ENCODE peak calls at places on chromosomes 3 and 15, in six cellular contexts. One of them, this sample, is unnamed.

GRCh38 chr3:184908859-184909258 is 96.9 kb downstream of the VPS8 start:
- DNase-seq in uterus: no peak
- DNase-seq in cardiac fibroblast: no peak
- DNase-seq in AG08396: no peak
- DNase-seq in hypothalamus: no peak
- DNase-seq in occipital lobe: no peak
- DNase-seq in this sample: no peak

GRCh38 chr3:73409405-73409804 is 215.3 kb downstream of the PDZRN3 start:
- DNase-seq in cardiac fibroblast: peak
- DNase-seq in occipital lobe: no peak
- DNase-seq in hypothalamus: no peak
- DNase-seq in uterus: no peak
- DNase-seq in AG08396: peak
- DNase-seq in this sample: no peak

GRCh38 chr3:194938845-194939531 is 253.3 kb downstream of the FAM43A start:
- DNase-seq in AG08396: no peak
- DNase-seq in occipital lobe: no peak
- DNase-seq in cardiac fibroblast: peak
- DNase-seq in hypothalamus: no peak
- DNase-seq in uterus: no peak
- DNase-seq in this sample: no peak

GRCh38 chr15:55282284-55282833 is 7.3 kb downstream of the RAB27A start:
- DNase-seq in occipital lobe: no peak
- DNase-seq in AG08396: peak
- DNase-seq in hypothalamus: no peak
- DNase-seq in uterus: no peak
- DNase-seq in cardiac fibroblast: peak
- DNase-seq in this sample: no peak

GRCh38 chr3:132788299-132788698 is 66.1 kb upstream of the NPHP3 start:
- DNase-seq in AG08396: peak
- DNase-seq in uterus: peak
- DNase-seq in cardiac fibroblast: peak
- DNase-seq in occipital lobe: no peak
- DNase-seq in hypothalamus: no peak
- DNase-seq in this sample: no peak

GRCh38 chr3:127304121-127304744 is 16.4 kb upstream of the PRR20G start:
- DNase-seq in cardiac fibroblast: no peak
- DNase-seq in AG08396: no peak
- DNase-seq in hypothalamus: no peak
- DNase-seq in occipital lobe: no peak
- DNase-seq in uterus: no peak
- DNase-seq in this sample: peak

GRCh38 chr3:128431803-128432300 is 34.8 kb downstream of the DNAJB8 start:
- DNase-seq in AG08396: no peak
- DNase-seq in uterus: no peak
- DNase-seq in occipital lobe: no peak
- DNase-seq in hypothalamus: no peak
- DNase-seq in cardiac fibroblast: no peak
- DNase-seq in this sample: no peak

GRCh38 chr15:81256916-81257315 is 60.2 kb downstream of the IL16 start:
- DNase-seq in hypothalamus: no peak
- DNase-seq in occipital lobe: no peak
- DNase-seq in uterus: no peak
- DNase-seq in cardiac fibroblast: peak
- DNase-seq in AG08396: no peak
- DNase-seq in this sample: no peak

GRCh38 chr3:4406746-4407568 is 60.1 kb downstream of the SUMF1 start:
- DNase-seq in occipital lobe: no peak
- DNase-seq in AG08396: no peak
- DNase-seq in cardiac fibroblast: no peak
- DNase-seq in hypothalamus: no peak
- DNase-seq in uterus: no peak
- DNase-seq in this sample: no peak

GRCh38 chr3:115657168-115657567 is 33.9 kb downstream of the GAP43 start:
- DNase-seq in AG08396: no peak
- DNase-seq in uterus: no peak
- DNase-seq in cardiac fibroblast: no peak
- DNase-seq in occipital lobe: no peak
- DNase-seq in hypothalamus: no peak
- DNase-seq in this sample: no peak

GRCh38 chr3:108013141-108014055 is 77.4 kb downstream of the CD47 start:
- DNase-seq in uterus: no peak
- DNase-seq in AG08396: no peak
- DNase-seq in hypothalamus: no peak
- DNase-seq in cardiac fibroblast: no peak
- DNase-seq in occipital lobe: no peak
- DNase-seq in this sample: no peak

GRCh38 chr3:69443554-69443953 is 57.7 kb upstream of the FRMD4B start:
- DNase-seq in hypothalamus: no peak
- DNase-seq in uterus: no peak
- DNase-seq in cardiac fibroblast: no peak
- DNase-seq in AG08396: no peak
- DNase-seq in occipital lobe: no peak
- DNase-seq in this sample: no peak

GRCh38 chr3:176296066-176296597 is 901.1 kb downstream of the TBL1XR1 start:
- DNase-seq in hypothalamus: no peak
- DNase-seq in occipital lobe: no peak
- DNase-seq in cardiac fibroblast: no peak
- DNase-seq in AG08396: no peak
- DNase-seq in uterus: no peak
- DNase-seq in this sample: no peak

GRCh38 chr15:60713096-60714084 is 234.4 kb upstream of the ICE2 start:
- DNase-seq in occipital lobe: no peak
- DNase-seq in hypothalamus: no peak
- DNase-seq in uterus: peak
- DNase-seq in AG08396: peak
- DNase-seq in cardiac fibroblast: peak
- DNase-seq in this sample: no peak

GRCh38 chr3:149352556-149352955 is 19.1 kb upstream of the TM4SF18 start:
- DNase-seq in uterus: peak
- DNase-seq in hypothalamus: no peak
- DNase-seq in occipital lobe: no peak
- DNase-seq in cardiac fibroblast: peak
- DNase-seq in AG08396: peak
- DNase-seq in this sample: peak

GRCh38 chr3:139281512-139282196 is 62.2 kb upstream of the MRPS22 start:
- DNase-seq in uterus: no peak
- DNase-seq in AG08396: no peak
- DNase-seq in occipital lobe: peak
- DNase-seq in cardiac fibroblast: no peak
- DNase-seq in hypothalamus: no peak
- DNase-seq in this sample: no peak

GRCh38 chr3:8546609-8547008 is 45.0 kb downstream of the LMCD1 start:
- DNase-seq in AG08396: no peak
- DNase-seq in occipital lobe: no peak
- DNase-seq in hypothalamus: no peak
- DNase-seq in cardiac fibroblast: no peak
- DNase-seq in uterus: no peak
- DNase-seq in this sample: no peak

GRCh38 chr3:52596658-52597265 is 60.4 kb downstream of the UQCC5 start:
- DNase-seq in AG08396: no peak
- DNase-seq in cardiac fibroblast: no peak
- DNase-seq in hypothalamus: no peak
- DNase-seq in uterus: no peak
- DNase-seq in occipital lobe: peak
- DNase-seq in this sample: no peak

GRCh38 chr3:46416134-46417119 is 9.4 kb downstream of the CCRL2 start:
- DNase-seq in hypothalamus: no peak
- DNase-seq in occipital lobe: no peak
- DNase-seq in AG08396: no peak
- DNase-seq in uterus: no peak
- DNase-seq in cardiac fibroblast: no peak
- DNase-seq in this sample: peak

GRCh38 chr15:67149859-67150824 is 84.7 kb downstream of the SMAD3 start:
- DNase-seq in occipital lobe: no peak
- DNase-seq in hypothalamus: no peak
- DNase-seq in cardiac fibroblast: peak
- DNase-seq in uterus: peak
- DNase-seq in AG08396: peak
- DNase-seq in this sample: no peak

GRCh38 chr3:14633819-14634424 is 17.6 kb upstream of the CCDC174 start:
- DNase-seq in AG08396: peak
- DNase-seq in occipital lobe: no peak
- DNase-seq in cardiac fibroblast: peak
- DNase-seq in uterus: no peak
- DNase-seq in hypothalamus: no peak
- DNase-seq in this sample: peak

GRCh38 chr3:194587438-194587931 is 45.7 kb downstream of the TMEM44 start:
- DNase-seq in occipital lobe: peak
- DNase-seq in AG08396: peak
- DNase-seq in uterus: no peak
- DNase-seq in cardiac fibroblast: peak
- DNase-seq in hypothalamus: no peak
- DNase-seq in this sample: no peak

GRCh38 chr3:189488241-189488767 is 142.9 kb upstream of the TP63 start:
- DNase-seq in AG08396: peak
- DNase-seq in cardiac fibroblast: peak
- DNase-seq in uterus: no peak
- DNase-seq in occipital lobe: no peak
- DNase-seq in hypothalamus: no peak
- DNase-seq in this sample: no peak

GRCh38 chr3:74538669-74539068 is 75.8 kb downstream of the CNTN3 start:
- DNase-seq in uterus: no peak
- DNase-seq in AG08396: no peak
- DNase-seq in occipital lobe: no peak
- DNase-seq in hypothalamus: no peak
- DNase-seq in cardiac fibroblast: no peak
- DNase-seq in this sample: no peak

GRCh38 chr3:141410408-141410807 is 42.1 kb downstream of the ZBTB38 start:
- DNase-seq in occipital lobe: no peak
- DNase-seq in AG08396: no peak
- DNase-seq in cardiac fibroblast: peak
- DNase-seq in hypothalamus: no peak
- DNase-seq in uterus: no peak
- DNase-seq in this sample: peak

GRCh38 chr15:64046347-64047153 is at the start of gene DAPK2:
- DNase-seq in hypothalamus: no peak
- DNase-seq in cardiac fibroblast: peak
- DNase-seq in uterus: peak
- DNase-seq in occipital lobe: peak
- DNase-seq in AG08396: peak
- DNase-seq in this sample: peak

GRCh38 chr3:177057768-177058167 is 139.5 kb downstream of the TBL1XR1 start:
- DNase-seq in AG08396: no peak
- DNase-seq in cardiac fibroblast: peak
- DNase-seq in occipital lobe: no peak
- DNase-seq in uterus: no peak
- DNase-seq in hypothalamus: no peak
- DNase-seq in this sample: no peak

GRCh38 chr3:197337656-197338055 is 39.2 kb upstream of the DLG1 start:
- DNase-seq in hypothalamus: no peak
- DNase-seq in cardiac fibroblast: no peak
- DNase-seq in occipital lobe: no peak
- DNase-seq in AG08396: no peak
- DNase-seq in uterus: no peak
- DNase-seq in this sample: no peak

GRCh38 chr3:98731720-98732238 is 31.4 kb upstream of the ST3GAL6 start:
- DNase-seq in uterus: no peak
- DNase-seq in hypothalamus: no peak
- DNase-seq in cardiac fibroblast: no peak
- DNase-seq in AG08396: no peak
- DNase-seq in occipital lobe: no peak
- DNase-seq in this sample: no peak

GRCh38 chr3:14329842-14330241 is 72.6 kb upstream of the SLC6A6 start:
- DNase-seq in cardiac fibroblast: no peak
- DNase-seq in uterus: no peak
- DNase-seq in occipital lobe: no peak
- DNase-seq in AG08396: no peak
- DNase-seq in hypothalamus: no peak
- DNase-seq in this sample: no peak

GRCh38 chr15:67547836-67548531 is 5.5 kb downstream of the MAP2K5 start:
- DNase-seq in uterus: no peak
- DNase-seq in AG08396: peak
- DNase-seq in cardiac fibroblast: peak
- DNase-seq in occipital lobe: no peak
- DNase-seq in hypothalamus: no peak
- DNase-seq in this sample: no peak

GRCh38 chr3:113141543-113141942 is 69.8 kb upstream of the BOC start:
- DNase-seq in uterus: no peak
- DNase-seq in occipital lobe: no peak
- DNase-seq in hypothalamus: no peak
- DNase-seq in AG08396: no peak
- DNase-seq in cardiac fibroblast: no peak
- DNase-seq in this sample: no peak

GRCh38 chr3:110620118-110620517 is 451.5 kb upstream of the NECTIN3 start:
- DNase-seq in AG08396: no peak
- DNase-seq in uterus: no peak
- DNase-seq in occipital lobe: no peak
- DNase-seq in hypothalamus: no peak
- DNase-seq in cardiac fibroblast: no peak
- DNase-seq in this sample: no peak

GRCh38 chr15:81279621-81280051 is 44.3 kb downstream of the STARD5 start:
- DNase-seq in occipital lobe: no peak
- DNase-seq in uterus: no peak
- DNase-seq in cardiac fibroblast: peak
- DNase-seq in hypothalamus: no peak
- DNase-seq in AG08396: no peak
- DNase-seq in this sample: no peak

GRCh38 chr15:26838742-26839460 is 28.0 kb upstream of the GABRA5 start:
- DNase-seq in cardiac fibroblast: no peak
- DNase-seq in AG08396: peak
- DNase-seq in hypothalamus: no peak
- DNase-seq in uterus: no peak
- DNase-seq in occipital lobe: no peak
- DNase-seq in this sample: no peak

GRCh38 chr3:21142949-21143348 is 608.1 kb downstream of the ZNF385D start:
- DNase-seq in uterus: no peak
- DNase-seq in AG08396: no peak
- DNase-seq in hypothalamus: no peak
- DNase-seq in occipital lobe: no peak
- DNase-seq in cardiac fibroblast: no peak
- DNase-seq in this sample: no peak

GRCh38 chr15:81288040-81288439 is 35.9 kb downstream of the STARD5 start:
- DNase-seq in hypothalamus: no peak
- DNase-seq in occipital lobe: no peak
- DNase-seq in AG08396: no peak
- DNase-seq in cardiac fibroblast: no peak
- DNase-seq in uterus: no peak
- DNase-seq in this sample: no peak